ENCODE peak calls at places on chromosomes 6 and 20, in seven cellular contexts. N is T-helper 9 cell, S is upper lobe of right lung, G is pons, T is left ventricle myocardium inferior, M is iPS DF 6.9, D is endothelial cell. P is an unnamed sample.

GRCh38 chr20:32820698-32821378 is 1.1 kb downstream of the MAPRE1 start:
- DNase-seq in G (peak; percentile 43), T (no peak), N (no peak), S (no peak), M (no peak), D (no peak), P (no peak)

GRCh38 chr20:5077761-5078387 is 41.9 kb downstream of the PCNA start:
- DNase-seq in N (no peak), G (no peak), D (no peak), M (no peak), S (no peak), T (no peak), P (no peak)

GRCh38 chr6:41294463-41294862 is 8.0 kb upstream of the TREM1 start:
- DNase-seq in D (no peak), G (no peak), M (no peak), N (no peak), S (no peak), T (no peak), P (peak; percentile 41)

GRCh38 chr6:53603381-53604121 is 58.6 kb upstream of the GCLC start:
- DNase-seq in S (no peak), G (peak; percentile 56), M (no peak), D (no peak), N (no peak), T (no peak), P (no peak)

GRCh38 chr6:21188505-21189223 is 404.9 kb upstream of the SOX4 start:
- DNase-seq in M (no peak), T (no peak), G (no peak), S (no peak), D (no peak), N (no peak), P (no peak)

GRCh38 chr6:146741609-146742008 is 142.8 kb downstream of the ADGB start:
- DNase-seq in T (no peak), D (no peak), G (no peak), M (no peak), N (no peak), S (no peak), P (no peak)

GRCh38 chr6:169783971-169784930 is 32.8 kb downstream of the ERMARD start:
- DNase-seq in N (no peak), G (no peak), D (no peak), T (no peak), M (no peak), S (no peak), P (peak; percentile 32)

GRCh38 chr6:108589244-108589730 is 28.6 kb downstream of the FOXO3 start:
- DNase-seq in T (peak; percentile 74), S (peak; percentile 85), N (no peak), G (peak; percentile 86), D (peak; percentile 60), M (peak; percentile 54), P (peak; percentile 77)

GRCh38 chr20:46051556-46052323 is 22.7 kb downstream of the SLC12A5 start:
- DNase-seq in S (no peak), N (no peak), T (no peak), G (no peak), D (no peak), M (no peak), P (no peak)

P was measured in H1.